ENCODE peak calls at places on chromosomes 6 and 20, in four cellular contexts. L, N, O and Z are unnamed samples.

GRCh38 chr6:1554881-1555569 is 54.7 kb upstream of the FOXC1 start:
- DNase-seq in L (no peak), N (peak; percentile 51), O (peak; percentile 68), Z (peak; percentile 88)

GRCh38 chr6:42452171-42453026 is 673 bp upstream of the TRERF1 start:
- DNase-seq in L (peak; percentile 52), N (peak; percentile 79), O (peak; percentile 55), Z (peak; percentile 79)

GRCh38 chr6:43608783-43609182 is 20.3 kb downstream of the GTPBP2 start:
- DNase-seq in L (no peak), N (no peak), O (no peak), Z (no peak)

GRCh38 chr20:31740208-31740607 is 1.1 kb downstream of the TPX2 start:
- DNase-seq in L (no peak), N (peak; percentile 83), O (peak; percentile 28), Z (no peak)

GRCh38 chr6:35544748-35545361 is 32.2 kb upstream of the TULP1 start:
- DNase-seq in L (no peak), N (no peak), O (no peak), Z (no peak)

GRCh38 chr6:41439524-41440418 is 104.4 kb downstream of the NCR2 start:
- DNase-seq in L (no peak), N (no peak), O (peak; percentile 16), Z (no peak)

GRCh38 chr6:151058021-151058733 is 181.6 kb upstream of the AKAP12 start:
- DNase-seq in L (no peak), N (peak; percentile 40), O (no peak), Z (no peak)

GRCh38 chr6:149508485-149508884 is 23.7 kb upstream of the ZC3H12D start:
- DNase-seq in L (no peak), N (peak; percentile 75), O (no peak), Z (no peak)

GRCh38 chr6:5999688-6000608 is 6.8 kb downstream of the NRN1 start:
- DNase-seq in L (no peak), N (no peak), O (no peak), Z (no peak)

GRCh38 chr6:2891768-2892170 is 11.3 kb downstream of the SERPINB9 start:
- DNase-seq in L (no peak), N (no peak), O (peak; percentile 67), Z (peak; percentile 73)